ENCODE peak calls at places on chromosomes 4 and X, in nine cellular contexts. Z is neuronal stem cell; U is astrocyte of the cerebellum; C is breast epithelium; A is AG04450; W is effector memory CD4-positive, alpha-beta T cell; N is stomach; T is right cardiac atrium; I is fibroblast of pulmonary artery. O is an unnamed sample.

GRCh38 chr4:108624263-108625056 is 4.1 kb downstream of the RPL34 start:
- DNase-seq in Z (no peak), I (no peak), T (no peak), N (no peak), C (no peak), U (no peak), A (no peak), W (no peak), O (no peak)

GRCh38 chrX:41377624-41378023 is 43.7 kb downstream of the DDX3X start:
- DNase-seq in W (no peak), N (no peak), C (no peak), A (no peak), T (no peak), I (no peak), Z (no peak), U (no peak), O (no peak)

GRCh38 chr4:173092003-173092402 is 76.6 kb upstream of the GALNT7 start:
- DNase-seq in U (no peak), A (no peak), C (no peak), T (no peak), I (no peak), N (no peak), Z (no peak), W (no peak), O (no peak)

GRCh38 chrX:56788717-56789122 is 59.7 kb downstream of the NBDY start:
- DNase-seq in I (peak; percentile 32), Z (no peak), N (peak; percentile 58), T (peak; percentile 76), W (no peak), U (no peak), C (no peak), A (no peak), O (peak; percentile 71)

GRCh38 chr4:42642136-42642797 is 14.6 kb downstream of the ATP8A1 start:
- DNase-seq in A (no peak), U (no peak), W (no peak), N (no peak), C (no peak), I (no peak), Z (no peak), T (no peak), O (no peak)

GRCh38 chr4:156773648-156774357 is 197.8 kb downstream of the PDGFC start:
- DNase-seq in T (no peak), U (no peak), C (no peak), N (no peak), W (no peak), I (no peak), A (no peak), Z (no peak), O (no peak)

GRCh38 chr4:171186700-171187099 is 626.5 kb upstream of the GALNTL6 start:
- DNase-seq in W (no peak), Z (no peak), A (no peak), U (no peak), T (no peak), I (no peak), C (no peak), N (no peak), O (no peak)

GRCh38 chr4:7051144-7051495 is 7.9 kb downstream of the TADA2B start:
- DNase-seq in C (no peak), W (no peak), T (no peak), I (no peak), A (no peak), U (no peak), N (no peak), Z (no peak), O (no peak)

GRCh38 chr4:5622596-5622995 is 85.8 kb downstream of the EVC2 start:
- DNase-seq in T (no peak), A (no peak), I (no peak), U (no peak), Z (no peak), W (no peak), N (no peak), C (no peak), O (no peak)

GRCh38 chr4:5618051-5619010 is 90.0 kb downstream of the EVC2 start:
- DNase-seq in N (no peak), C (no peak), W (no peak), A (no peak), I (no peak), Z (no peak), T (no peak), U (no peak), O (no peak)

GRCh38 chr4:5616331-5616950 is 91.9 kb downstream of the EVC2 start:
- DNase-seq in Z (no peak), C (no peak), I (no peak), A (no peak), W (no peak), U (no peak), T (no peak), N (no peak), O (no peak)

GRCh38 chr4:5615496-5616075 is 92.8 kb downstream of the EVC2 start:
- DNase-seq in A (no peak), T (no peak), U (no peak), Z (no peak), I (no peak), N (no peak), W (no peak), C (no peak), O (no peak)

GRCh38 chr4:5619913-5620625 is 88.3 kb downstream of the EVC2 start:
- DNase-seq in U (no peak), A (no peak), T (no peak), W (no peak), Z (no peak), N (no peak), C (no peak), I (no peak), O (no peak)
- H3K4me3 ChIP-seq in U (no peak overlapping the region), A (no peak overlapping the region), T (no peak overlapping the region), W (no peak overlapping the region), Z (no peak overlapping the region), N (no peak overlapping the region), C (no peak overlapping the region), I (no peak overlapping the region), O (no peak overlapping the region)

GRCh38 chr4:46387956-46388355 is 2.0 kb downstream of the GABRA2 start:
- DNase-seq in I (no peak), U (no peak), N (no peak), Z (no peak), W (no peak), C (no peak), A (no peak), T (no peak), O (no peak)

GRCh38 chr4:46388860-46389259 is 1.1 kb downstream of the GABRA2 start:
- DNase-seq in Z (no peak), U (no peak), I (no peak), W (no peak), N (no peak), T (no peak), A (no peak), C (no peak), O (no peak)

GRCh38 chr4:46389301-46389761 is 597 bp downstream of the GABRA2 start:
- DNase-seq in I (peak; percentile 16), Z (peak; percentile 47), T (peak; percentile 16), A (no peak), W (no peak), C (no peak), N (no peak), U (no peak), O (no peak)

GRCh38 chr4:46392421-46392820 is 2.5 kb upstream of the GABRA2 start:
- DNase-seq in Z (peak; percentile 30), T (no peak), I (no peak), C (no peak), U (no peak), A (no peak), N (no peak), W (no peak), O (no peak)

GRCh38 chr4:46390353-46391058 is 578 bp upstream of the GABRA2 start:
- DNase-seq in I (no peak), Z (peak; percentile 27), U (no peak), N (no peak), T (no peak), W (no peak), C (no peak), A (no peak), O (no peak)
- H3K4me3 ChIP-seq in I (peak overlapping the region; percentile 21), Z (peak overlapping the region; percentile 31), U (peak overlapping the region; percentile 46), N (peak overlapping the region; percentile 40), T (peak overlapping the region; percentile 37), W (no peak overlapping the region), C (peak overlapping the region; percentile 57), A (peak overlapping the region; percentile 39), O (peak overlapping the region; percentile 47)

DNA sequence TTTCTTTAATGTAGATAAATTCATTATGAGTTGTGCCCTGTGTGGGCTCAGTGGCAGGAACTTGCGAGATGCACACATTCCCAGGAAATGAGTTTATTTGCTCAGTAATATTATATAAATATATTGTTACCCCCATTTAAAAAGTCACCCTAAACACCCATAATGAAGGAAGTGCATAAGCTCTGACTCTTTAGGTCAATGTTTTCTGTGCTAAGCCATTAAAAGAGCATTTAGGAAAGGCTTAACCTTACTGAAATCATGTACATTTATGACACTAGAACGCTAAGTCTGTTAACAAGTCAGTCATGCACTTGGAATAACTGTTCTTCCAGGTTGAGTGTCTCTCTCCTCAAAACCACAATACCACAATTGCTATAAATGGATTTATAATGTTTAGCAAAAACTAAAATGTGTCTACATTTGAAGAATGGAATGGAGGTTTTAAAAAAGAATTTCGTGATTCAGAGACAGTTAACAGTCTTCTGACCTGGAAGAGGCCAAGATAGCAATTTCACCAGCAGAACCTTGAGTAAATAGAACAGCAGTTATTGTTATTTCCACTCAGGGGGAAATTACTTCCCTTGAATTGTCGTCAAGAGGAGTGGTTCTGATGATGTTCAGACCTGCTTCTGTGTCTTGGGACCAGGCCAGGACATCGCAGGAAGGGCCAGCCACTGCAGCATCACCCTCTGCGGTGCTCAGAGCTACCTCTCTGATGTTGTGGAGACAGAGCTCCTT is 91.1 kb upstream of the VEGFC start:
- DNase-seq in U (peak; percentile 67), W (no peak), A (peak; percentile 51), C (no peak), Z (no peak), T (no peak), I (peak; percentile 57), N (no peak), O (no peak)
- H3K4me3 ChIP-seq in U (peak overlapping the region; percentile 5), W (no peak overlapping the region), A (peak overlapping the region; percentile 1), C (no peak overlapping the region), Z (no peak overlapping the region), T (no peak overlapping the region), I (no peak overlapping the region), N (no peak overlapping the region), O (no peak overlapping the region)

GRCh38 chr4:15965325-15965724 is 2.4 kb upstream of the FGFBP2 start:
- DNase-seq in U (no peak), I (no peak), T (no peak), C (no peak), Z (no peak), A (no peak), W (no peak), N (no peak), O (no peak)

GRCh38 chr4:15963568-15963967 is 593 bp upstream of the FGFBP2 start:
- DNase-seq in U (no peak), I (no peak), A (no peak), N (no peak), Z (no peak), T (no peak), W (no peak), C (no peak), O (no peak)

GRCh38 chr4:15961778-15962510 is 1.0 kb downstream of the FGFBP2 start:
- DNase-seq in N (no peak), A (no peak), I (no peak), W (no peak), C (no peak), U (no peak), Z (no peak), T (no peak), O (no peak)

GRCh38 chr4:15964159-15964558 is 1.2 kb upstream of the FGFBP2 start:
- DNase-seq in U (no peak), I (no peak), C (no peak), A (no peak), N (no peak), W (no peak), Z (no peak), T (no peak), O (no peak)

GRCh38 chr4:15963001-15963451 is at the start of gene FGFBP2:
- DNase-seq in T (peak; percentile 50), U (no peak), Z (no peak), W (no peak), N (peak; percentile 51), C (no peak), I (peak; percentile 48), A (no peak), O (peak; percentile 71)
- H3K4me3 ChIP-seq in T (no peak within 1 kb of the TSS), U (no peak within 1 kb of the TSS), Z (no peak within 1 kb of the TSS), W (no peak within 1 kb of the TSS), N (no peak within 1 kb of the TSS), C (no peak within 1 kb of the TSS), I (no peak within 1 kb of the TSS), A (no peak within 1 kb of the TSS), O (no peak within 1 kb of the TSS)